ENCODE peak calls at places on chromosomes 7 and 10, in four cellular contexts. E, H, N and V are unnamed samples.

GRCh38 chr10:100485841-100486495 is 23.2 kb downstream of the WNT8B start:
- DNase-seq in E (no peak), H (no peak), N (no peak), V (no peak)

GRCh38 chr7:156640949-156641485 is 443 bp downstream of the RNF32 start:
- DNase-seq in E (no peak), H (no peak), N (no peak), V (no peak)

GRCh38 chr10:11713186-11713743 is 28.9 kb upstream of the ECHDC3 start:
- DNase-seq in E (no peak), H (peak), N (peak), V (no peak)

GRCh38 chr7:10981317-10981716 is 7.6 kb downstream of the PHF14 start:
- DNase-seq in E (no peak), H (no peak), N (no peak), V (no peak)

GRCh38 chr7:132548489-132549078 is 27.7 kb downstream of the PLXNA4 start:
- DNase-seq in E (no peak), H (no peak), N (no peak), V (no peak)

GRCh38 chr10:132329565-132330485 is 2.2 kb upstream of the LRRC27 start:
- DNase-seq in E (no peak), H (no peak), N (no peak), V (no peak)

GRCh38 chr7:137667633-137668387 is 179.0 kb downstream of the DGKI start:
- DNase-seq in E (no peak), H (no peak), N (no peak), V (no peak)

GRCh38 chr7:72925546-72926120 is 738 bp downstream of the POM121 start:
- DNase-seq in E (no peak), H (no peak), N (peak), V (peak)

GRCh38 chr7:142908921-142909870 is 23.7 kb upstream of the TRPV6 start:
- DNase-seq in E (no peak), H (no peak), N (peak), V (peak)

GRCh38 chr7:69676247-69676646 is 78.0 kb downstream of the AUTS2 start:
- DNase-seq in E (no peak), H (no peak), N (no peak), V (no peak)

GRCh38 chr10:32332299-32332750 is 14.6 kb downstream of the EPC1 start:
- DNase-seq in E (no peak), H (peak), N (no peak), V (no peak)

GRCh38 chr10:5343979-5344378 is 20.8 kb upstream of the UCN3 start:
- DNase-seq in E (no peak), H (no peak), N (no peak), V (no peak)

GRCh38 chr7:93171606-93172226 is 23.5 kb upstream of the SAMD9L start:
- DNase-seq in E (no peak), H (no peak), N (no peak), V (no peak)

GRCh38 chr7:154777023-154777422 is 225.9 kb downstream of the PAXIP1 start:
- DNase-seq in E (no peak), H (no peak), N (peak), V (peak)

GRCh38 chr10:100364735-100365391 is 17.8 kb downstream of the SCD start:
- DNase-seq in E (peak), H (no peak), N (no peak), V (peak)

GRCh38 chr7:28678421-28678965 is 266.2 kb downstream of the CREB5 start:
- DNase-seq in E (no peak), H (no peak), N (no peak), V (no peak)

GRCh38 chr10:45023426-45023825 is 22.7 kb downstream of the ZNF22 start:
- DNase-seq in E (no peak), H (no peak), N (no peak), V (no peak)

GRCh38 chr10:95628786-95629185 is 27.7 kb downstream of the ALDH18A1 start:
- DNase-seq in E (no peak), H (no peak), N (no peak), V (no peak)

GRCh38 chr7:55977831-55978230 is 13.4 kb downstream of the NIPSNAP2 start:
- DNase-seq in E (no peak), H (no peak), N (no peak), V (no peak)

GRCh38 chr10:113585949-113586348 is 33.1 kb downstream of the HABP2 start:
- DNase-seq in E (peak), H (no peak), N (peak), V (no peak)

GRCh38 chr7:98252655-98253054 is 623 bp upstream of the TECPR1 start:
- DNase-seq in E (no peak), H (no peak), N (no peak), V (no peak)

GRCh38 chr7:113331155-113331898 is 213.0 kb upstream of the SMIM30 start:
- DNase-seq in E (peak), H (no peak), N (no peak), V (no peak)

GRCh38 chr7:151410405-151411390 is 860 bp upstream of the WDR86 start:
- DNase-seq in E (no peak), H (no peak), N (no peak), V (no peak)

GRCh38 chr7:32364581-32364980 is 125.6 kb downstream of the LSM5 start:
- DNase-seq in E (no peak), H (no peak), N (no peak), V (no peak)

GRCh38 chr7:83415840-83416239 is 233.1 kb downstream of the SEMA3E start:
- DNase-seq in E (no peak), H (no peak), N (no peak), V (no peak)

GRCh38 chr7:107891619-107892366 is 810 bp downstream of the DLD start:
- DNase-seq in E (no peak), H (no peak), N (no peak), V (no peak)

GRCh38 chr7:30556854-30557644 is 37.6 kb upstream of the GARS1 start:
- DNase-seq in E (no peak), H (no peak), N (no peak), V (no peak)

GRCh38 chr10:44651395-44651661 is 259.8 kb upstream of the TMEM72 start:
- DNase-seq in E (no peak), H (no peak), N (no peak), V (no peak)

GRCh38 chr7:83791737-83792136 is 142.8 kb upstream of the SEMA3E start:
- DNase-seq in E (no peak), H (no peak), N (no peak), V (no peak)

GRCh38 chr7:38840736-38841460 is 68.1 kb downstream of the VPS41 start:
- DNase-seq in E (no peak), H (no peak), N (no peak), V (no peak)

GRCh38 chr10:76311752-76312699 is 880.6 kb downstream of the LRMDA start:
- DNase-seq in E (peak), H (no peak), N (peak), V (peak)

GRCh38 chr7:1314908-1315450 is 82.3 kb downstream of the UNCX start:
- DNase-seq in E (no peak), H (no peak), N (no peak), V (no peak)

GRCh38 chr7:1320616-1321289 is 88.1 kb downstream of the UNCX start:
- DNase-seq in E (no peak), H (no peak), N (no peak), V (no peak)

GRCh38 chr7:1316086-1316485 is 83.4 kb downstream of the UNCX start:
- DNase-seq in E (no peak), H (no peak), N (no peak), V (no peak)

GRCh38 chr7:1318661-1319060 is 86.0 kb downstream of the UNCX start:
- DNase-seq in E (no peak), H (no peak), N (no peak), V (no peak)

GRCh38 chr7:1317654-1318450 is 85.2 kb downstream of the UNCX start:
- DNase-seq in E (no peak), H (no peak), N (no peak), V (no peak)
- TF ChIP-seq FOXK2 in E (no peak), H (no peak), N (no peak), V (no peak)

DNA sequence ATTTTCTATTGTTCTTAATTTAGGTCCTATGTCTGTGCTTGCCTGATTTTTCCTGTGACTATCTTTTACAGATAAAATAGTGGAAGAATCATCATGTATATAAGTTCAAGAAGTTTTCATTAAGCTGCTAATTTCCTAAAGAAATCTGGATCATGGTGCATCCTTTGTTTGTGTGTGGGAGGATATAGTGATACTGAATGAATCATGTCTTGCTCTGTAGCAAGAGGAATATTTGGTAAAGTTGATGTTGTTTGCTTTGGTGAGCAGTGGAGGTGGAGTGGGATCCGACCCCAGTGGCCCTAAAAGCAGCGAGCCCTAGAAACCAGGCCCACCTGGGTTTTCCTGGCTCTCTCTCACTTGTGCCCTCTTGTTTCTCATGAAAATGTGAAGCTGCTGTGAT is 83.7 kb downstream of the CCNY start:
- DNase-seq in E (no peak), H (no peak), N (no peak), V (no peak)
- TF ChIP-seq BHLHE40 in E (no peak), H (no peak), N (no peak), V (no peak)

GRCh38 chr10:102773986-102774385 is 30.2 kb downstream of the WBP1L start:
- DNase-seq in E (no peak), H (no peak), N (no peak), V (no peak)

GRCh38 chr10:102773320-102773719 is 29.6 kb downstream of the WBP1L start:
- DNase-seq in E (no peak), H (no peak), N (no peak), V (no peak)

GRCh38 chr10:102776779-102777417 is 33.1 kb downstream of the WBP1L start:
- DNase-seq in E (peak), H (no peak), N (peak), V (no peak)

GRCh38 chr10:102775973-102776669 is 32.4 kb downstream of the WBP1L start:
- DNase-seq in E (peak), H (no peak), N (peak), V (peak)

DNA sequence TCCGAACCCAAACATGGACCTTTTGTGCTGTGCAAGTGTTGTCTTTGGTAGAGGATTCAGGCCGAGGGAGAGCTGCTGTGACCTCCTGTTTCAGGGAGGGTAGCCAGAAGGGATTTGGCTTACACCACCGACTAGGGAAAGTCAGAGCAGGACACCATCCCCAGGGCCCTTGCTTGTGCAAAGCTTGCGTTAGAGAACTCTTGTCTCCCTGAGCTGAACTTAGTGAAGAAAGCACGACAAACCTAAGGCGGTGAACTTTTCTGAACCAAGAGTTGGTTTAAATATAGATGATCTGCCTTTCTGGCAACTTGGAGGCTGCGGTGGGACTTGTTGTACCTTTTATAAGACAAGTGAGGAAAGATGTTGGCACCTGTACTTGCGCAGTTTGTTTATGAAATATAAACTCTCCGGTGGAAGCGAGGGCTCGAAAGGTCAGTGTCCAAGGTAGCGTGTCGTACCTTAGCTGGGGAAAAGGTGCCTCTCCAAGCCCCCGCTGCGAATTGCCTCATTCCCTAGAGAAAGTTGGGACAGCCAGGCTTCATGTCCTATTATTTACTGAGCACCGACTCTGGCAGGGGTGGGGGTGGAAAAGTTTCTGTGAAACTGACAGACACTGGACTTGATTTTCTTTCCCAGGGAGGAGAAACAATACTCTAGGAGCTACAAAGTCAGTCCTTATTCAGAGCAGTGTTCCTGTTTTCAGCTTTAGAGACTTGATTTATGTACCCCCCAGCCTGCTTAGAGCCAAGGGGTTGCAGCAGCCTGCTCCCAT is 31.6 kb downstream of the WBP1L start:
- DNase-seq in E (peak), H (no peak), N (no peak), V (no peak)
- TF ChIP-seq FOXK2 in E (no peak), H (no peak), N (no peak), V (no peak)

GRCh38 chr7:22821702-22822485 is 755 bp downstream of the TOMM7 start:
- DNase-seq in E (no peak), H (no peak), N (no peak), V (no peak)
- TF ChIP-seq BHLHE40 in E (no peak), H (no peak), N (no peak), V (no peak)